ENCODE peak calls at places on chromosomes 5 and 9, in four cellular contexts. U is AG04449, D is MV-4-11, Z is fibroblast of the aortic adventitia. F is an unnamed sample.

GRCh38 chr5:57435701-57436134 is 46.9 kb downstream of the ACTBL2 start:
- DNase-seq in U (peak), D (no peak), Z (peak), F (peak)

GRCh38 chr5:213803-214395 is 4.1 kb downstream of the CCDC127 start:
- DNase-seq in D (no peak), Z (no peak), U (no peak), F (no peak)

GRCh38 chr5:41418220-41419031 is 92.0 kb downstream of the PLCXD3 start:
- DNase-seq in Z (peak), D (no peak), U (no peak), F (no peak)

GRCh38 chr5:159522841-159523240 is 192.6 kb upstream of the IL12B start:
- DNase-seq in Z (no peak), D (no peak), U (no peak), F (no peak)

GRCh38 chr5:155697236-155697635 is 629.7 kb upstream of the SGCD start:
- DNase-seq in U (no peak), D (no peak), Z (no peak), F (no peak)

GRCh38 chr9:79812507-79813261 is 240.9 kb downstream of the TLE4 start:
- DNase-seq in Z (peak), U (no peak), D (peak), F (no peak)

GRCh38 chr9:79383096-79383495 is 188.7 kb upstream of the TLE4 start:
- DNase-seq in D (no peak), U (no peak), Z (no peak), F (no peak)

GRCh38 chr5:165360366-165361142 is 1855.1 kb downstream of the MAT2B start:
- DNase-seq in U (no peak), Z (no peak), D (peak), F (no peak)

GRCh38 chr9:90658181-90658580 is 15.6 kb upstream of the DIRAS2 start:
- DNase-seq in U (no peak), Z (no peak), D (no peak), F (no peak)

GRCh38 chr5:108726446-108727091 is 21.1 kb upstream of the FER start:
- DNase-seq in U (no peak), D (no peak), Z (no peak), F (no peak)

GRCh38 chr9:92538541-92538940 is 2.8 kb upstream of the ECM2 start:
- DNase-seq in Z (peak), U (peak), D (peak), F (no peak)

GRCh38 chr9:96565684-96566360 is 53.8 kb downstream of the CDC14B start:
- DNase-seq in U (no peak), D (no peak), Z (peak), F (no peak)

GRCh38 chr9:21017092-21017491 is 14.3 kb downstream of the HACD4 start:
- DNase-seq in D (no peak), U (peak), Z (peak), F (peak)

GRCh38 chr5:31193591-31194457 is at the start of gene CDH6:
- DNase-seq in Z (peak), U (no peak), D (no peak), F (no peak)

GRCh38 chr5:43602456-43602817 is 543 bp upstream of the NNT start:
- DNase-seq in U (no peak), D (no peak), Z (peak), F (peak)

GRCh38 chr9:22084336-22085035 is 75.4 kb upstream of the CDKN2B start:
- DNase-seq in Z (peak), D (peak), U (peak), F (peak)

GRCh38 chr5:116137544-116138378 is 52.9 kb downstream of the COMMD10 start:
- DNase-seq in Z (peak), D (peak), U (peak), F (peak)

GRCh38 chr9:111253742-111254437 is 76.1 kb downstream of the OR2K2 start:
- DNase-seq in Z (no peak), D (peak), U (no peak), F (no peak)

GRCh38 chr5:158384535-158385421 is 525.8 kb upstream of the CLINT1 start:
- DNase-seq in D (peak), U (peak), Z (peak), F (peak)

GRCh38 chr5:42586625-42587024 is 163.4 kb downstream of the GHR start:
- DNase-seq in Z (peak), D (no peak), U (no peak), F (no peak)

GRCh38 chr5:9898319-9898718 is 268.2 kb upstream of the TAS2R1 start:
- DNase-seq in U (no peak), D (peak), Z (peak), F (no peak)

GRCh38 chr5:138981131-138981530 is 106.0 kb upstream of the LRRTM2 start:
- DNase-seq in D (no peak), U (no peak), Z (peak), F (no peak)

GRCh38 chr9:92664394-92665152 is 5.4 kb downstream of the IPPK start:
- DNase-seq in Z (no peak), D (peak), U (no peak), F (no peak)

GRCh38 chr5:122493776-122494518 is 181.9 kb downstream of the SNCAIP start:
- DNase-seq in Z (no peak), U (no peak), D (no peak), F (no peak)

GRCh38 chr5:59367791-59368394 is 525.6 kb downstream of the PDE4D start:
- DNase-seq in U (peak), D (peak), Z (peak), F (peak)